ENCODE peak calls at places on chromosomes 16 and 17, in six cellular contexts. A is mesendoderm, G is IMR-90, Q is H9, D is H1, T is mesenchymal stem cell. J is an unnamed sample.

GRCh38 chr17:20224379-20224778 is 215.2 kb downstream of the SPECC1 start:
- DNase-seq in A (no peak), G (no peak), Q (no peak), D (peak), T (no peak), J (no peak)

GRCh38 chr16:74661064-74661463 is 5.6 kb downstream of the RFWD3 start:
- DNase-seq in A (no peak), G (no peak), Q (no peak), D (no peak), T (no peak), J (no peak)

GRCh38 chr17:75181608-75182318 is 996 bp downstream of the SUMO2 start:
- DNase-seq in A (no peak), G (no peak), Q (no peak), D (no peak), T (peak), J (no peak)

GRCh38 chr16:47971225-47971624 is 184.6 kb downstream of the ABCC12 start:
- DNase-seq in A (no peak), G (no peak), Q (no peak), D (no peak), T (no peak), J (no peak)

GRCh38 chr16:30491744-30492308 is 19.3 kb downstream of the ITGAL start:
- DNase-seq in A (peak), G (peak), Q (no peak), D (no peak), T (peak), J (no peak)

GRCh38 chr16:49183911-49184310 is 97.7 kb downstream of the CBLN1 start:
- DNase-seq in A (peak), G (no peak), Q (peak), D (peak), T (no peak), J (peak)

GRCh38 chr17:32494621-32495346 is 8.0 kb downstream of the CDK5R1 start:
- DNase-seq in A (no peak), G (no peak), Q (no peak), D (no peak), T (no peak), J (no peak)

GRCh38 chr17:72556944-72557826 is 436.4 kb downstream of the SOX9 start:
- DNase-seq in A (peak), G (peak), Q (peak), D (peak), T (peak), J (peak)

GRCh38 chr16:684067-684794 is at the start of gene JMJD8:
- DNase-seq in A (peak), G (peak), Q (peak), D (peak), T (peak), J (peak)

GRCh38 chr17:17603178-17603894 is 11.8 kb upstream of the PEMT start:
- DNase-seq in A (no peak), G (no peak), Q (no peak), D (no peak), T (no peak), J (no peak)

GRCh38 chr17:27586203-27586701 is 44.7 kb upstream of the LGALS9 start:
- DNase-seq in A (no peak), G (peak), Q (no peak), D (no peak), T (peak), J (no peak)

GRCh38 chr16:80671281-80671849 is 130.6 kb downstream of the DYNLRB2 start:
- DNase-seq in A (no peak), G (no peak), Q (no peak), D (no peak), T (no peak), J (no peak)

GRCh38 chr17:61416540-61417363 is 17.1 kb downstream of the TBX2 start:
- DNase-seq in A (peak), G (peak), Q (peak), D (peak), T (peak), J (peak)

GRCh38 chr17:81890447-81891302 is 711 bp downstream of the ALYREF start:
- DNase-seq in A (no peak), G (no peak), Q (peak), D (no peak), T (peak), J (no peak)

GRCh38 chr16:8173111-8173644 is 417.1 kb downstream of the TMEM114 start:
- DNase-seq in A (peak), G (peak), Q (peak), D (peak), T (peak), J (peak)

GRCh38 chr16:88633684-88634140 is 4.7 kb upstream of the IL17C start:
- DNase-seq in A (peak), G (peak), Q (peak), D (peak), T (peak), J (no peak)

GRCh38 chr17:50689251-50689650 is 18.5 kb downstream of the ANKRD40 start:
- DNase-seq in A (peak), G (peak), Q (peak), D (no peak), T (peak), J (no peak)

GRCh38 chr17:1626333-1626732 is 2.3 kb downstream of the SLC43A2 start:
- DNase-seq in A (no peak), G (no peak), Q (no peak), D (no peak), T (peak), J (no peak)

GRCh38 chr16:4690946-4691665 is 2.3 kb upstream of the NUDT16L1 start:
- DNase-seq in A (no peak), G (no peak), Q (no peak), D (no peak), T (no peak), J (no peak)

GRCh38 chr17:55225237-55225636 is 39.5 kb upstream of the HLF start:
- DNase-seq in A (no peak), G (no peak), Q (no peak), D (no peak), T (no peak), J (no peak)

GRCh38 chr16:17377360-17378324 is 93.1 kb downstream of the XYLT1 start:
- DNase-seq in A (no peak), G (no peak), Q (no peak), D (no peak), T (no peak), J (peak)

GRCh38 chr17:41442772-41443171 is 2.0 kb upstream of the KRT38 start:
- DNase-seq in A (no peak), G (peak), Q (no peak), D (no peak), T (peak), J (no peak)

GRCh38 chr16:10325783-10326543 is 59.9 kb upstream of the ATF7IP2 start:
- DNase-seq in A (no peak), G (no peak), Q (no peak), D (no peak), T (no peak), J (no peak)

GRCh38 chr17:45437461-45438283 is 5.0 kb upstream of the ARHGAP27 start:
- DNase-seq in A (no peak), G (no peak), Q (peak), D (no peak), T (no peak), J (no peak)

GRCh38 chr17:57407287-57408063 is 151.2 kb downstream of the MSI2 start:
- DNase-seq in A (no peak), G (no peak), Q (no peak), D (no peak), T (peak), J (no peak)

GRCh38 chr17:57406131-57406980 is 150.0 kb downstream of the MSI2 start:
- DNase-seq in A (no peak), G (peak), Q (no peak), D (no peak), T (peak), J (peak)

GRCh38 chr17:57408064-57408811 is 151.9 kb downstream of the MSI2 start:
- DNase-seq in A (peak), G (no peak), Q (peak), D (no peak), T (peak), J (no peak)

GRCh38 chr17:57405486-57406072 is 149.3 kb downstream of the MSI2 start:
- DNase-seq in A (no peak), G (peak), Q (no peak), D (no peak), T (peak), J (no peak)

GRCh38 chr17:57406981-57407286 is 150.6 kb downstream of the MSI2 start:
- DNase-seq in A (no peak), G (no peak), Q (no peak), D (no peak), T (no peak), J (no peak)
- H2AK5ac ChIP-seq in A (no peak), G (peak), Q (no peak), D (no peak), T (peak), J (no peak)

DNA sequence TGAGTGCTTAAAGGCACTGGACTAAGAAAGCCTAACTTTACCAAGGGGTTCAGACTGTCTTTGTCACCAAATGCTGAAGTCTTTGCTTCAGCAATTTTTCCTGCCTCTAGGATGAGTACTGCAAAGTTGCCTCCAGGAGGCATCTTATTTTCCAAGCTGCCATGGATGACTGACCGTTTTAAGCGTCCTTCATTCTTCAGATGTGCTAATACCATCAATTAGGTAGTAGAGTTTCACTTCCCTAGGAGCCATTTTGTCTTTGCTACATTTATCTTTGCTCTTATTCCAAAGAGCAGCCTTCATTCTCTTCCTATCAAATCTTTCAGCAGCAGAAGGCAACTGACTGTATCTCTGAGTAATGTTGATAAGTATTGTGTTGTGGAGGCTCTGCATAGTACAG is 440.1 kb downstream of the CDH13 start:
- DNase-seq in A (no peak), G (no peak), Q (no peak), D (no peak), T (no peak), J (no peak)
- H2BK15ac ChIP-seq in A (no peak), G (no peak), Q (no peak), D (no peak), T (no peak), J (no peak)

GRCh38 chr17:77383613-77384608 is 243.1 kb downstream of the SEC14L1 start:
- DNase-seq in A (no peak), G (no peak), Q (no peak), D (no peak), T (no peak), J (no peak)

GRCh38 chr17:77382966-77383612 is 242.3 kb downstream of the SEC14L1 start:
- DNase-seq in A (peak), G (peak), Q (no peak), D (no peak), T (peak), J (no peak)

GRCh38 chr17:77381731-77382130 is 241.0 kb downstream of the SEC14L1 start:
- DNase-seq in A (no peak), G (no peak), Q (no peak), D (no peak), T (no peak), J (no peak)

GRCh38 chr17:77381185-77381700 is 240.5 kb downstream of the SEC14L1 start:
- DNase-seq in A (no peak), G (no peak), Q (no peak), D (no peak), T (no peak), J (no peak)

DNA sequence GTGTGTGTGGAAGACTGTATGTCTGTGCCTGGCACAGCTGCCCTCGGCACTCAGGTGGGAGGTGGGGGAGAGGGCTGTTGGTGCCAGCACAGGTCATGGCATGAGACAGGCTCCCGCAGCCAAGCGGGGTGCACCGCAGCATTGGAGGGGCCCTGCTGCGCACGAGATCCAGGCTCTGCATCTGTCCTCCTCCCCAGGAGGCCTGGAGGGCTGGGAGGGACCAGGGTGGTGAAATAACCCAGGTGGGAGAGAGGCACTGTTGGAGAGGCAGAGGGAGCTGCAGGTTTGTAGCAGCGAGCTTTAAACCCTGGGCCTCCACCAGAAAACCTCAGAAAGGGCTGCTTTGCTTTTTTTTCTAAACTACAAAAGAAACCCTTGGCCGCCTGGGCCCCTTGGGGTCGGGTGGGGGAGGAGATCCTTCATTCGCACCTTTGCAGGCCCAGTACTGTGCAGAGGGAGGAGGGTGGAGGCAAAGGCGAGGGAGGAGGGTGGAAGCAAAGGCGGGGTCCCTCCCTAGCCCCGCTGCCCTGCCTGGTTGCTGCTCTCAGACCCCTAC is 241.7 kb downstream of the SEC14L1 start:
- DNase-seq in A (peak), G (no peak), Q (peak), D (no peak), T (no peak), J (no peak)
- H2AK5ac ChIP-seq in A (peak), G (peak), Q (no peak), D (peak), T (peak), J (peak)

DNA sequence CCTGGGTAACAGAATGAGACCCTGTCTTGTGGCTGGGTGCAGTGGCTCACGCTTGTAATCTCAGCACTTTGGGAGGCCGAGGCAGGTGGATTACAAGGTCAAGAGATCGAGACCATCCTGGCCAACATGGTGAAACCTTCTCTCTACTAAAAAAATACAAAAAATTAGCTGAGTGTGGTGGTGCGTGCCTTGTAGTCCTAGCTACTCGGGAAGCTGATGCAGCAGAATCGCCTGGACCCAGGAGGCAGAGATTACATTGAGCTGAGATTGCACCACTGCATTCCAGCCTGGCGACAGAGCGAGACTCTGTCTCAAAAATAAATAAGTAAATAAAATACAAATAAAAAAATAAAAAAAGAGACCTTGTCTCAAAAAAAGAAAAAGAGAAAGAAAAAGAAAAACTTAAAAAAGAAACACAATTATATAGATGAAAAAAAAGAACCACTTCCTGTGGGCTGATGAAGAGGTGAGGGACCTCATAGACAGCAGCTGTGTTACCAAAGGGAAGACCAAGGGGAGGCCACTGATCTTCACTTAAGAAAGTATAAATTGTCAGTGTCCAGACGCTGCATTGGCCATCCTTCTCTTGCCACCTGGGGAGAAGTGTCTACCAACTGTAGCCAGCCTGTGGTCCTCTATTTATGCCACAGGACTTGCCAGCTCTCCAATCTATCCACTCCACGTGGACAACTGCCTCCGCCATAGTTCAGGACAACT is 24.4 kb upstream of the SMG1 start:
- DNase-seq in A (no peak), G (no peak), Q (no peak), D (no peak), T (no peak), J (no peak)
- H2BK15ac ChIP-seq in A (no peak), G (no peak), Q (no peak), D (no peak), T (no peak), J (no peak)

DNA sequence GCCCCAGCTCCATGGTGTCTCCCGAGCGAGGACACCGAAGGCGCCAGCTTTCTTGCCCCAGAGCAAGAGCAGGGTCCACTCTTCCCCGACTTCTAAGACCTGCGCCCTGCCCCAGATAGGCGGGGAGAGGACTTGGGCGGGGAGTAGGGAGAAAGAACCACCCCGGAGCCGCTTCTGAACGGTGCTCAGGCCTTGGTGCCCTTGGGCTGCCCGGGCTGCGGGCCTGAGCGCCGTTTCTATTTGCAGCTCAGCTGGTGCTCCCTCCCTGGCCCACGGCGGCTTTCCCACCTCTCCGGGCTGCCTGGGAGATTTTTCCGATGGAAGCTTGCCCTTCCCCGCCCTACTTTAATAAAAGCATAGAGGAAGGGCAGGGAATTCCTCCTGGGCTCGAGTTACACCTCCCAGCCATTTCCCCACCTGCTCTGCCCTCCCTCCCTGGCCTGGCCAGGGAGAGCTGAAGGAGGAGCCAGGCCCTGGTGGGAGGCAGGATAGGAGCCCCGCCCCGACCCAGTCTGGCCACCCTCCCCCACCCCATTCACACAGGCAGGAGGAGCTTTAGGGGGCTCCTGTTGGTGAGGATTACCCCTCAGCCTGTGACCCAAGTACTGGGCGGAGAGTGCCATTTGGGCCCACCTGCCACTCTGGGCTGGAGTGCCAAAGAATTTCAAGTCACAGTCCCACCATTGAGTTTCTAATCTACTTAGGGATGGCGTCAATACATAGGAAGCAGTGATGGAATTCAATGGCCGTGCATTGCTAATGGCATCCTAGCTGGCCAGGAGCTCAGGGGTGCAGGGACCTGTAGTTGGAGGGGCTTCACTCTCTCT is 2.0 kb downstream of the MMP15 start:
- DNase-seq in A (peak), G (no peak), Q (peak), D (peak), T (peak), J (peak)
- H2AK5ac ChIP-seq in A (peak), G (no peak), Q (no peak), D (peak), T (no peak), J (peak)

DNA sequence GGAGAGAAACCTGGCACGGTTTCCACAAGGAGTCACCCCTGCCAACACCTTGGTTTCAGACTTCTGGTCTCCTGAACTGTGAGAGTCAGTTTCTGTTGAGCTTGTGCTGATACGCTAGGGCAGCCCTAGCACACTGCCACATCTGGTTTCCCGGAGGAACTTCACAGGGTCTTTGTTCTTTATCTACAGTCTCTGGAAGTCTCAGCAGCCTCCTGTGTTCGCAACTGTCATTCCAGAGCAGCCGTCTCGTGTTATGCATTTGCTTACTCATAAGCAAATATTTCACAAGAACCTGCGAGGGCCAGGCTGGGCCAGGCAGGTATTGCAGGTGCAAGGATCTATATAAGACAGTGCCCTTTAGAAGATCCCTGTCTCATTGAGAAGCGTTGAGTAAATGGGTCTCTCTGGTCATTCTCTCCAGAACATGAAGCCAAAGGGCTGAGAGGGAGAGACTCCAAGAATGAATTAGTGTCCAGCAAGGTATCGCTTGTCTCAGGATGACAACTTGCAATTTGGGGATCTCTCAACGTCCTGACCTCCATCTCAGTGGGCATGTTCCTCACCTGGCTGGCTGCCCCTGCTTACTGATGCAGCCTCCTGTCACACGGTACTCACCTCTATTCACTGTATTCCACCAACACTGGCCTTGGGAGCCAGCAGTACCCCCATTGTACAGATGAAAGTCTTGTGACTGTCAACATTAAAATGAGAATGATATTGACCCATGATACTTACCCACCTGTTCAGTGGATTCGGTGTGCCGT is 141.2 kb downstream of the WWOX start:
- DNase-seq in A (peak), G (no peak), Q (no peak), D (peak), T (no peak), J (no peak)
- H2BK15ac ChIP-seq in A (no peak), G (no peak), Q (no peak), D (no peak), T (no peak), J (no peak)

GRCh38 chr16:3112058-3112880 is at the start of gene ZNF205:
- DNase-seq in A (peak), G (peak), Q (peak), D (peak), T (peak), J (peak)
- H2AK5ac ChIP-seq in A (no peak), G (peak), Q (no peak), D (peak), T (peak), J (peak)